ENCODE peak calls at places on chromosomes 4 and X, in ten cellular contexts. L is brain pericyte; R is ELR; O is WERI-Rb-1; U is neural crest cell; Y is naive thymus-derived CD8-positive, alpha-beta T cell; F is Right ventricle myocardium inferior; K is GM20000; D is left lung; T is ureter. C is an unnamed sample.

GRCh38 chrX:2696698-2697215 is 5.7 kb downstream of the CD99 start:
- DNase-seq in L (no peak), R (peak), O (no peak), U (no peak), Y (no peak), F (no peak), K (peak), D (no peak), T (no peak), C (peak)

GRCh38 chrX:130170752-130171445 is 863 bp upstream of the RAB33A start:
- DNase-seq in L (no peak), R (peak), O (no peak), U (peak), Y (peak), F (peak), K (peak), D (no peak), T (no peak), C (no peak)

GRCh38 chrX:42096262-42096939 is 173.0 kb upstream of the CASK start:
- DNase-seq in L (no peak), R (peak), O (no peak), U (no peak), Y (no peak), F (no peak), K (no peak), D (peak), T (no peak), C (peak)

GRCh38 chr4:2794707-2795557 is 2.0 kb downstream of the SH3BP2 start:
- DNase-seq in L (no peak), R (peak), O (peak), U (no peak), Y (no peak), F (peak), K (no peak), D (peak), T (peak), C (no peak)

GRCh38 chrX:105273326-105273725 is 52.8 kb upstream of the TEX13A start:
- DNase-seq in L (no peak), R (no peak), O (no peak), U (no peak), Y (no peak), F (no peak), K (no peak), D (no peak), T (no peak), C (no peak)

GRCh38 chrX:1316527-1316926 is 20.1 kb upstream of the IL3RA start:
- DNase-seq in L (no peak), R (no peak), O (no peak), U (no peak), Y (peak), F (peak), K (no peak), D (peak), T (no peak), C (no peak)

GRCh38 chr4:118400362-118400761 is 47.6 kb upstream of the PRSS12 start:
- DNase-seq in L (no peak), R (peak), O (peak), U (no peak), Y (no peak), F (no peak), K (no peak), D (no peak), T (no peak), C (no peak)

GRCh38 chr4:89110986-89111832 is at the start of gene TIGD2:
- DNase-seq in L (no peak), R (peak), O (peak), U (peak), Y (peak), F (peak), K (peak), D (peak), T (peak), C (peak)

GRCh38 chr4:4575284-4576211 is 33.7 kb upstream of the STX18 start:
- DNase-seq in L (no peak), R (peak), O (peak), U (peak), Y (peak), F (peak), K (peak), D (peak), T (peak), C (no peak)

GRCh38 chr4:681736-682451 is 7.1 kb downstream of the SLC49A3 start:
- DNase-seq in L (no peak), R (no peak), O (no peak), U (no peak), Y (no peak), F (peak), K (peak), D (no peak), T (peak), C (no peak)

GRCh38 chr4:8402181-8402597 is 38.3 kb downstream of the ACOX3 start:
- DNase-seq in L (no peak), R (no peak), O (no peak), U (no peak), Y (no peak), F (no peak), K (no peak), D (no peak), T (peak), C (no peak)

GRCh38 chr4:170109586-170110289 is 20.0 kb upstream of the AADAT start:
- DNase-seq in L (no peak), R (peak), O (no peak), U (no peak), Y (no peak), F (no peak), K (no peak), D (no peak), T (no peak), C (no peak)

GRCh38 chrX:340121-340520 is 21.5 kb upstream of the GTPBP6 start:
- DNase-seq in L (no peak), R (no peak), O (peak), U (no peak), Y (no peak), F (peak), K (no peak), D (peak), T (no peak), C (no peak)

GRCh38 chrX:36642052-36642451 is 366.1 kb upstream of the FAM47C start:
- DNase-seq in L (no peak), R (no peak), O (no peak), U (no peak), Y (no peak), F (no peak), K (no peak), D (no peak), T (no peak), C (no peak)

GRCh38 chrX:80335062-80335830 is 85.0 kb upstream of the TENT5D start:
- DNase-seq in L (no peak), R (no peak), O (no peak), U (no peak), Y (no peak), F (peak), K (no peak), D (peak), T (peak), C (no peak)